ENCODE peak calls at places on chromosomes 11 and 22, in nine cellular contexts. X is activated CD8-positive, alpha-beta memory T cell treated with anti-CD3 and anti-CD28 coated beads, Interleukin-2, amount 50 U/mL, for 48 hours; J is activated T-cell treated with anti-CD3 and anti-CD28 coated beads, Interleukin-2, amount 50 U/mL, for 1 hour; I is T-helper 1 cell; G is stimulated activated CD8-positive, alpha-beta memory T cell treated with anti-CD3 and anti-CD28 coated beads, Interleukin-15, amount 100 ng/mL, for 24 hours; A is WTC11; N is NCI-H2081; P is AG04450; Z is activated CD8-positive, alpha-beta T cell treated with anti-CD3 and anti-CD28 coated beads, Interleukin-2, amount 10 ng/mL, durations not matched to agents 7 days and 5 days. E is an unnamed sample.

GRCh38 chr22:36682835-36683234 is 20.7 kb downstream of the CACNG2 start:
- DNase-seq in X (no peak), J (no peak), I (no peak), G (no peak), A (no peak), N (no peak), P (no peak), Z (no peak), E (no peak)

GRCh38 chr22:23774922-23775436 is 2.3 kb downstream of the MMP11 start:
- DNase-seq in X (no peak), J (no peak), I (no peak), G (no peak), A (no peak), N (no peak), P (no peak), Z (no peak), E (no peak)

GRCh38 chr11:119422505-119423416 is at the start of gene THY1:
- DNase-seq in X (no peak), J (no peak), I (no peak), G (no peak), A (peak; percentile 76), N (no peak), P (no peak), Z (no peak), E (no peak)

GRCh38 chr11:23078289-23078971 is 218.2 kb upstream of the CCDC179 start:
- DNase-seq in X (no peak), J (no peak), I (no peak), G (no peak), A (no peak), N (no peak), P (peak; percentile 18), Z (no peak), E (no peak)

GRCh38 chr11:126482586-126483108 is 127.2 kb downstream of the ST3GAL4 start:
- DNase-seq in X (no peak), J (no peak), I (no peak), G (no peak), A (no peak), N (no peak), P (no peak), Z (no peak), E (no peak)

GRCh38 chr11:63493127-63493526 is 2.2 kb upstream of the PLAAT5 start:
- DNase-seq in X (no peak), J (no peak), I (no peak), G (no peak), A (no peak), N (no peak), P (no peak), Z (no peak), E (no peak)

GRCh38 chr11:96306933-96307747 is 35.9 kb downstream of the MAML2 start:
- DNase-seq in X (no peak), J (no peak), I (no peak), G (no peak), A (no peak), N (peak; percentile 88), P (peak; percentile 93), Z (peak; percentile 27), E (peak; percentile 35)

GRCh38 chr11:94876222-94876621 is 97.1 kb downstream of the CWC15 start:
- DNase-seq in X (no peak), J (no peak), I (no peak), G (no peak), A (no peak), N (no peak), P (no peak), Z (peak; percentile 19), E (no peak)

GRCh38 chr22:28139993-28140392 is 220.9 kb upstream of the PITPNB start:
- DNase-seq in X (no peak), J (no peak), I (no peak), G (no peak), A (no peak), N (no peak), P (peak; percentile 71), Z (no peak), E (no peak)

GRCh38 chr22:32476804-32477203 is 2.2 kb downstream of the FBXO7 start:
- DNase-seq in X (no peak), J (no peak), I (no peak), G (no peak), A (no peak), N (no peak), P (no peak), Z (no peak), E (no peak)

GRCh38 chr11:129041611-129042018 is 98.9 kb upstream of the TP53AIP1 start:
- DNase-seq in X (no peak), J (no peak), I (no peak), G (no peak), A (no peak), N (no peak), P (no peak), Z (no peak), E (no peak)

GRCh38 chr11:1500466-1501420 is 14.2 kb upstream of the MOB2 start:
- DNase-seq in X (no peak), J (no peak), I (no peak), G (no peak), A (no peak), N (no peak), P (no peak), Z (no peak), E (no peak)

GRCh38 chr22:47748887-47749286 is 986.4 kb downstream of the TBC1D22A start:
- DNase-seq in X (no peak), J (no peak), I (no peak), G (no peak), A (no peak), N (no peak), P (no peak), Z (no peak), E (no peak)

GRCh38 chr11:89441606-89442005 is 49.6 kb downstream of the NOX4 start:
- DNase-seq in X (no peak), J (no peak), I (no peak), G (no peak), A (no peak), N (no peak), P (no peak), Z (no peak), E (no peak)

GRCh38 chr11:14124345-14124744 is 161.8 kb downstream of the SPON1 start:
- DNase-seq in X (no peak), J (no peak), I (no peak), G (no peak), A (no peak), N (no peak), P (no peak), Z (no peak), E (no peak)